ENCODE peak calls at places on chromosomes 2 and 18, in seven cellular contexts. P is adrenal gland; E is CD4-positive, alpha-beta T cell; Q is iPS DF 6.9; D is fibroblast of pulmonary artery; M is SIG-M5; J is glutamatergic neuron. I is an unnamed sample.

GRCh38 chr2:32559136-32559535 is 68.7 kb upstream of the TTC27 start:
- DNase-seq in P (no peak), E (no peak), Q (no peak), D (peak), M (no peak), J (no peak), I (no peak)

GRCh38 chr2:120678926-120679325 is 56.7 kb upstream of the GLI2 start:
- DNase-seq in P (no peak), E (no peak), Q (no peak), D (no peak), M (no peak), J (no peak), I (no peak)

GRCh38 chr2:168237741-168238140 is 9.7 kb downstream of the STK39 start:
- DNase-seq in P (no peak), E (no peak), Q (no peak), D (no peak), M (no peak), J (no peak), I (no peak)

GRCh38 chr18:10421859-10422258 is 32.6 kb upstream of the APCDD1 start:
- DNase-seq in P (no peak), E (no peak), Q (no peak), D (peak), M (no peak), J (no peak), I (no peak)

GRCh38 chr2:234496442-234496834 is 443 bp downstream of the ARL4C start:
- DNase-seq in P (no peak), E (peak), Q (no peak), D (peak), M (no peak), J (no peak), I (no peak)

GRCh38 chr2:19776941-19777514 is 124.8 kb downstream of the TTC32 start:
- DNase-seq in P (no peak), E (no peak), Q (no peak), D (no peak), M (no peak), J (no peak), I (no peak)

GRCh38 chr2:12031871-12032270 is 285.4 kb downstream of the LPIN1 start:
- DNase-seq in P (no peak), E (no peak), Q (no peak), D (no peak), M (no peak), J (no peak), I (no peak)

GRCh38 chr2:162022290-162022945 is 51.6 kb downstream of the DPP4 start:
- DNase-seq in P (no peak), E (no peak), Q (no peak), D (no peak), M (no peak), J (no peak), I (no peak)

GRCh38 chr2:174780191-174780590 is 15.9 kb upstream of the CHRNA1 start:
- DNase-seq in P (no peak), E (no peak), Q (no peak), D (no peak), M (no peak), J (no peak), I (no peak)

GRCh38 chr18:22601481-22601880 is 183.8 kb upstream of the CTAGE1 start:
- DNase-seq in P (no peak), E (no peak), Q (no peak), D (no peak), M (no peak), J (no peak), I (no peak)

GRCh38 chr2:238573065-238573778 is 146.5 kb downstream of the ASB1 start:
- DNase-seq in P (no peak), E (no peak), Q (no peak), D (no peak), M (no peak), J (no peak), I (no peak)

GRCh38 chr2:95274291-95275150 is at the start of gene PROM2:
- DNase-seq in P (peak), E (no peak), Q (peak), D (no peak), M (no peak), J (peak), I (peak)

I was measured in breast epithelium.